ENCODE peak calls at places on chromosomes 6 and 20, in eight cellular contexts. O is psoas muscle; P is SJCRH30; M is Jurkat, Clone E6-1; S is naive thymus-derived CD8-positive, alpha-beta T cell; L is AML-193; G is neural progenitor cell; K is SJSA1. R is an unnamed sample.
A peak's percentile ranks its signal among the peaks of the same experiment; 100 is the strongest.

GRCh38 chr6:37555040-37555781 is 55.5 kb upstream of the CCDC167 start:
- DNase-seq in O (no peak), P (peak; percentile 31), M (no peak), S (no peak), L (no peak), G (no peak), K (no peak), R (no peak)

GRCh38 chr6:30127238-30128093 is 8.5 kb upstream of the TRIM40 start:
- DNase-seq in O (no peak), P (peak; percentile 18), M (no peak), S (no peak), L (no peak), G (peak; percentile 69), K (no peak), R (no peak)

GRCh38 chr6:136210450-136211165 is 39.5 kb downstream of the MTFR2 start:
- DNase-seq in O (no peak), P (no peak), M (no peak), S (no peak), L (no peak), G (no peak), K (no peak), R (peak; percentile 7)

GRCh38 chr6:110649704-110650103 is 165.6 kb downstream of the CDK19 start:
- DNase-seq in O (no peak), P (no peak), M (no peak), S (no peak), L (no peak), G (no peak), K (no peak), R (no peak)

GRCh38 chr6:36600564-36601146 is 6.5 kb downstream of the SRSF3 start:
- DNase-seq in O (no peak), P (no peak), M (no peak), S (no peak), L (no peak), G (no peak), K (no peak), R (no peak)

GRCh38 chr6:138493413-138493812 is 5.9 kb downstream of the NHSL1 start:
- DNase-seq in O (no peak), P (no peak), M (no peak), S (no peak), L (no peak), G (peak; percentile 43), K (no peak), R (no peak)

GRCh38 chr6:132961122-132961521 is 146.8 kb downstream of the RPS12 start:
- DNase-seq in O (no peak), P (no peak), M (no peak), S (no peak), L (no peak), G (no peak), K (no peak), R (no peak)

GRCh38 chr20:33472868-33473267 is 17.0 kb upstream of the CBFA2T2 start:
- DNase-seq in O (no peak), P (no peak), M (no peak), S (no peak), L (no peak), G (no peak), K (no peak), R (no peak)

GRCh38 chr6:83031689-83032088 is 34.0 kb downstream of the UBE3D start:
- DNase-seq in O (no peak), P (no peak), M (no peak), S (no peak), L (no peak), G (no peak), K (no peak), R (peak; percentile 2)

GRCh38 chr6:19547507-19547906 is 289.7 kb upstream of the ID4 start:
- DNase-seq in O (no peak), P (no peak), M (no peak), S (no peak), L (no peak), G (no peak), K (no peak), R (no peak)

GRCh38 chr6:169895926-169896761 is 144.7 kb downstream of the ERMARD start:
- DNase-seq in O (no peak), P (no peak), M (no peak), S (no peak), L (no peak), G (no peak), K (no peak), R (no peak)

GRCh38 chr6:105192707-105193465 is 13.1 kb upstream of the POPDC3 start:
- DNase-seq in O (no peak), P (no peak), M (no peak), S (no peak), L (no peak), G (no peak), K (no peak), R (no peak)

GRCh38 chr6:33705268-33705885 is 6.1 kb downstream of the UQCC2 start:
- DNase-seq in O (no peak), P (no peak), M (no peak), S (no peak), L (no peak), G (no peak), K (no peak), R (no peak)

GRCh38 chr20:43941476-43942212 is 27.0 kb downstream of the TOX2 start:
- DNase-seq in O (no peak), P (no peak), M (no peak), S (no peak), L (peak; percentile 79), G (no peak), K (no peak), R (peak; percentile 38)

GRCh38 chr6:110699780-110700179 is 115.5 kb downstream of the CDK19 start:
- DNase-seq in O (no peak), P (no peak), M (no peak), S (no peak), L (no peak), G (no peak), K (no peak), R (no peak)

GRCh38 chr6:158131926-158132325 is 36.1 kb downstream of the SERAC1 start:
- DNase-seq in O (no peak), P (peak; percentile 73), M (peak; percentile 54), S (no peak), L (peak; percentile 76), G (peak; percentile 18), K (no peak), R (peak; percentile 56)

GRCh38 chr20:37919389-37920040 is 16.6 kb downstream of the VSTM2L start:
- DNase-seq in O (no peak), P (no peak), M (no peak), S (no peak), L (no peak), G (peak; percentile 38), K (no peak), R (no peak)

GRCh38 chr20:64240243-64241015 is 15.1 kb upstream of the PCMTD2 start:
- DNase-seq in O (no peak), P (no peak), M (no peak), S (no peak), L (no peak), G (no peak), K (no peak), R (no peak)

GRCh38 chr20:1891263-1892121 is 3.7 kb upstream of the SIRPA start:
- DNase-seq in O (no peak), P (peak; percentile 10), M (no peak), S (no peak), L (no peak), G (no peak), K (no peak), R (no peak)

GRCh38 chr6:170029416-170030283 is 261.2 kb downstream of the DLL1 start:
- DNase-seq in O (no peak), P (no peak), M (no peak), S (no peak), L (no peak), G (no peak), K (peak; percentile 28), R (peak; percentile 18)

GRCh38 chr6:140003217-140003616 is 628.8 kb upstream of the CITED2 start:
- DNase-seq in O (no peak), P (peak; percentile 24), M (no peak), S (no peak), L (no peak), G (peak; percentile 79), K (peak; percentile 68), R (no peak)

GRCh38 chr20:6767536-6768227 is at the start of gene BMP2:
- DNase-seq in O (peak; percentile 60), P (peak; percentile 9), M (no peak), S (no peak), L (no peak), G (peak; percentile 87), K (peak; percentile 51), R (peak; percentile 86)

GRCh38 chr20:45416917-45417316 is 976 bp downstream of the PIGT start:
- DNase-seq in O (no peak), P (no peak), M (no peak), S (no peak), L (peak; percentile 80), G (no peak), K (no peak), R (no peak)

GRCh38 chr6:94727710-94728109 is 849.6 kb upstream of the MANEA start:
- DNase-seq in O (no peak), P (no peak), M (no peak), S (no peak), L (no peak), G (no peak), K (no peak), R (no peak)

R was measured in DMS53.